ENCODE peak calls at places on chromosomes 6 and 20, in four cellular contexts. One of them, this sample, is unnamed.
A peak's percentile ranks its signal among the peaks of the same experiment; 100 is the strongest.

GRCh38 chr6:45698046-45698445 is 317.6 kb downstream of the CLIC5 start:
- DNase-seq in cardiac fibroblast: no peak
- DNase-seq in A549: no peak
- DNase-seq in GM23338: no peak
- DNase-seq in this sample: no peak

GRCh38 chr20:6142348-6142993 is 19.6 kb upstream of the FERMT1 start:
- DNase-seq in cardiac fibroblast: peak; percentile 74
- DNase-seq in A549: peak; percentile 75
- DNase-seq in GM23338: peak; percentile 86
- DNase-seq in this sample: peak; percentile 67

GRCh38 chr20:13930246-13930645 is 60.2 kb downstream of the SEL1L2 start:
- DNase-seq in A549: no peak
- DNase-seq in cardiac fibroblast: no peak
- DNase-seq in GM23338: no peak
- DNase-seq in this sample: no peak

GRCh38 chr6:92779758-92780157 is 639.6 kb downstream of the EPHA7 start:
- DNase-seq in A549: no peak
- DNase-seq in GM23338: no peak
- DNase-seq in cardiac fibroblast: peak; percentile 61
- DNase-seq in this sample: no peak

GRCh38 chr6:142757827-142758226 is 187.1 kb downstream of the HIVEP2 start:
- DNase-seq in GM23338: no peak
- DNase-seq in cardiac fibroblast: no peak
- DNase-seq in A549: no peak
- DNase-seq in this sample: no peak

GRCh38 chr20:50834599-50835005 is 39.7 kb downstream of the BCAS4 start:
- DNase-seq in GM23338: no peak
- DNase-seq in cardiac fibroblast: peak; percentile 31
- DNase-seq in A549: no peak
- DNase-seq in this sample: no peak

GRCh38 chr6:40874495-40874894 is 164.5 kb downstream of the UNC5CL start:
- DNase-seq in A549: peak; percentile 13
- DNase-seq in GM23338: peak; percentile 69
- DNase-seq in cardiac fibroblast: no peak
- DNase-seq in this sample: no peak

GRCh38 chr6:33208089-33208967 is at the start of gene RING1:
- DNase-seq in cardiac fibroblast: peak; percentile 82
- DNase-seq in A549: peak; percentile 57
- DNase-seq in GM23338: peak; percentile 93
- DNase-seq in this sample: peak; percentile 95

GRCh38 chr6:157625764-157626163 is 197.3 kb upstream of the SNX9 start:
- DNase-seq in GM23338: no peak
- DNase-seq in cardiac fibroblast: no peak
- DNase-seq in A549: no peak
- DNase-seq in this sample: no peak

GRCh38 chr6:142331601-142332000 is 29.8 kb downstream of the ADGRG6 start:
- DNase-seq in A549: no peak
- DNase-seq in GM23338: no peak
- DNase-seq in cardiac fibroblast: no peak
- DNase-seq in this sample: no peak

GRCh38 chr6:169253745-169254238 is at the start of gene THBS2:
- DNase-seq in GM23338: peak; percentile 56
- DNase-seq in cardiac fibroblast: peak; percentile 98
- DNase-seq in A549: no peak
- DNase-seq in this sample: no peak

GRCh38 chr20:2585811-2586210 is 49.4 kb downstream of the TMC2 start:
- DNase-seq in cardiac fibroblast: peak; percentile 28
- DNase-seq in A549: peak; percentile 23
- DNase-seq in GM23338: no peak
- DNase-seq in this sample: no peak

GRCh38 chr6:1702580-1703051 is 92.9 kb downstream of the FOXC1 start:
- DNase-seq in GM23338: no peak
- DNase-seq in A549: no peak
- DNase-seq in cardiac fibroblast: no peak
- DNase-seq in this sample: no peak

GRCh38 chr6:155530219-155530834 is 74.7 kb upstream of the NOX3 start:
- DNase-seq in GM23338: peak; percentile 35
- DNase-seq in A549: peak; percentile 41
- DNase-seq in cardiac fibroblast: peak; percentile 71
- DNase-seq in this sample: peak; percentile 38

GRCh38 chr6:81751388-81752083 is 945 bp downstream of the TENT5A start:
- DNase-seq in GM23338: peak; percentile 52
- DNase-seq in A549: peak; percentile 14
- DNase-seq in cardiac fibroblast: peak; percentile 58
- DNase-seq in this sample: peak; percentile 22

GRCh38 chr6:66094615-66095014 is 387.6 kb upstream of the EYS start:
- DNase-seq in GM23338: no peak
- DNase-seq in A549: no peak
- DNase-seq in cardiac fibroblast: no peak
- DNase-seq in this sample: no peak

GRCh38 chr6:164151161-164151728 is 736.7 kb downstream of the QKI start:
- DNase-seq in GM23338: no peak
- DNase-seq in A549: no peak
- DNase-seq in cardiac fibroblast: no peak
- DNase-seq in this sample: no peak

GRCh38 chr6:133891814-133892443 is 3.0 kb downstream of the TCF21 start:
- DNase-seq in GM23338: no peak
- DNase-seq in A549: no peak
- DNase-seq in cardiac fibroblast: no peak
- DNase-seq in this sample: no peak

GRCh38 chr6:162377735-162378134 is 349.8 kb downstream of the PRKN start:
- DNase-seq in A549: no peak
- DNase-seq in GM23338: no peak
- DNase-seq in cardiac fibroblast: no peak
- DNase-seq in this sample: no peak

GRCh38 chr6:113120214-113120576 is 737.0 kb upstream of the MARCKS start:
- DNase-seq in A549: peak; percentile 70
- DNase-seq in cardiac fibroblast: peak; percentile 91
- DNase-seq in GM23338: no peak
- DNase-seq in this sample: no peak

GRCh38 chr6:143594647-143595046 is 83.1 kb upstream of the PHACTR2 start:
- DNase-seq in A549: no peak
- DNase-seq in cardiac fibroblast: no peak
- DNase-seq in GM23338: no peak
- DNase-seq in this sample: no peak

GRCh38 chr6:30264731-30265130 is 51.5 kb upstream of the TRIM26 start:
- DNase-seq in cardiac fibroblast: no peak
- DNase-seq in GM23338: no peak
- DNase-seq in A549: no peak
- DNase-seq in this sample: no peak

This sample was measured in GM10248.